ENCODE peak calls at places on chromosomes 7 and 10, in seven cellular contexts. X is cardiac muscle cell, Q is neural crest cell, K is AG04450, B is mesothelial cell of epicardium, C is hepatocyte, H is uterus. T is an unnamed sample.

GRCh38 chr7:3552499-3552898 is 251.4 kb downstream of the SDK1 start:
- DNase-seq in X (no peak), Q (no peak), K (no peak), B (no peak), C (no peak), H (no peak), T (no peak)

GRCh38 chr10:5840314-5841307 is 27.4 kb upstream of the GDI2 start:
- DNase-seq in X (peak; percentile 78), Q (peak; percentile 48), K (no peak), B (no peak), C (no peak), H (no peak), T (no peak)

GRCh38 chr10:119786117-119786769 is 60.4 kb downstream of the INPP5F start:
- DNase-seq in X (peak; percentile 85), Q (no peak), K (peak; percentile 30), B (no peak), C (peak; percentile 64), H (no peak), T (no peak)

GRCh38 chr7:157721468-157722136 is 384.8 kb downstream of the DNAJB6 start:
- DNase-seq in X (no peak), Q (no peak), K (no peak), B (no peak), C (no peak), H (no peak), T (no peak)

GRCh38 chr7:19128856-19129255 is 11.4 kb upstream of the TWIST1 start:
- DNase-seq in X (no peak), Q (no peak), K (no peak), B (no peak), C (no peak), H (no peak), T (no peak)

GRCh38 chr10:73340121-73340520 is 18.5 kb downstream of the CFAP70 start:
- DNase-seq in X (no peak), Q (no peak), K (no peak), B (no peak), C (no peak), H (no peak), T (no peak)

GRCh38 chr7:45178241-45179225 is 20.9 kb downstream of the RAMP3 start:
- DNase-seq in X (no peak), Q (no peak), K (no peak), B (no peak), C (no peak), H (peak; percentile 6), T (no peak)

GRCh38 chr7:126005064-126005463 is 1075.4 kb upstream of the POT1 start:
- DNase-seq in X (no peak), Q (no peak), K (no peak), B (no peak), C (no peak), H (no peak), T (no peak)

GRCh38 chr10:72260588-72261322 is 13.0 kb upstream of the DDIT4 start:
- DNase-seq in X (peak; percentile 96), Q (peak; percentile 92), K (no peak), B (peak; percentile 70), C (peak; percentile 96), H (peak; percentile 90), T (peak; percentile 88)

GRCh38 chr10:113947138-113948011 is 92.9 kb downstream of the NHLRC2 start:
- DNase-seq in X (no peak), Q (no peak), K (no peak), B (no peak), C (peak; percentile 54), H (no peak), T (no peak)

GRCh38 chr10:100976906-100977305 is 7.6 kb downstream of the SEMA4G start:
- DNase-seq in X (no peak), Q (no peak), K (no peak), B (no peak), C (no peak), H (no peak), T (no peak)

GRCh38 chr10:110494532-110494931 is 3.2 kb upstream of the DUSP5 start:
- DNase-seq in X (no peak), Q (no peak), K (no peak), B (no peak), C (no peak), H (no peak), T (no peak)

GRCh38 chr10:30188101-30188500 is 128.7 kb upstream of the JCAD start:
- DNase-seq in X (peak; percentile 27), Q (no peak), K (no peak), B (no peak), C (no peak), H (peak; percentile 23), T (no peak)

GRCh38 chr10:6092731-6093130 is 3.9 kb downstream of the RBM17 start:
- DNase-seq in X (no peak), Q (no peak), K (no peak), B (no peak), C (no peak), H (no peak), T (no peak)

GRCh38 chr10:132149261-132149660 is 37.5 kb upstream of the DPYSL4 start:
- DNase-seq in X (no peak), Q (no peak), K (no peak), B (no peak), C (no peak), H (no peak), T (no peak)

GRCh38 chr7:122199171-122199570 is 55.1 kb upstream of the AASS start:
- DNase-seq in X (peak; percentile 13), Q (no peak), K (no peak), B (no peak), C (no peak), H (no peak), T (no peak)

GRCh38 chr10:45557275-45557905 is 115.2 kb downstream of the ZFAND4 start:
- DNase-seq in X (peak; percentile 27), Q (no peak), K (no peak), B (no peak), C (no peak), H (no peak), T (no peak)

GRCh38 chr7:131226116-131226562 is 101.5 kb upstream of the MKLN1 start:
- DNase-seq in X (no peak), Q (no peak), K (no peak), B (no peak), C (peak; percentile 50), H (no peak), T (no peak)

GRCh38 chr10:88851706-88852105 is at the start of gene ANKRD22:
- DNase-seq in X (peak; percentile 89), Q (no peak), K (no peak), B (no peak), C (peak; percentile 84), H (no peak), T (no peak)

GRCh38 chr7:45236666-45237065 is 79.1 kb downstream of the RAMP3 start:
- DNase-seq in X (no peak), Q (no peak), K (no peak), B (no peak), C (no peak), H (no peak), T (no peak)

GRCh38 chr7:16295558-16295957 is 125.8 kb downstream of the CRPPA start:
- DNase-seq in X (no peak), Q (no peak), K (no peak), B (no peak), C (no peak), H (no peak), T (no peak)

GRCh38 chr7:116162992-116163391 is 47.3 kb upstream of the TES start:
- DNase-seq in X (no peak), Q (no peak), K (no peak), B (no peak), C (no peak), H (no peak), T (no peak)
- TF ChIP-seq CTCF in X (no peak), Q (no peak), K (peak; percentile 2), B (no peak), C (no peak), H (no peak), T (no peak)

DNA sequence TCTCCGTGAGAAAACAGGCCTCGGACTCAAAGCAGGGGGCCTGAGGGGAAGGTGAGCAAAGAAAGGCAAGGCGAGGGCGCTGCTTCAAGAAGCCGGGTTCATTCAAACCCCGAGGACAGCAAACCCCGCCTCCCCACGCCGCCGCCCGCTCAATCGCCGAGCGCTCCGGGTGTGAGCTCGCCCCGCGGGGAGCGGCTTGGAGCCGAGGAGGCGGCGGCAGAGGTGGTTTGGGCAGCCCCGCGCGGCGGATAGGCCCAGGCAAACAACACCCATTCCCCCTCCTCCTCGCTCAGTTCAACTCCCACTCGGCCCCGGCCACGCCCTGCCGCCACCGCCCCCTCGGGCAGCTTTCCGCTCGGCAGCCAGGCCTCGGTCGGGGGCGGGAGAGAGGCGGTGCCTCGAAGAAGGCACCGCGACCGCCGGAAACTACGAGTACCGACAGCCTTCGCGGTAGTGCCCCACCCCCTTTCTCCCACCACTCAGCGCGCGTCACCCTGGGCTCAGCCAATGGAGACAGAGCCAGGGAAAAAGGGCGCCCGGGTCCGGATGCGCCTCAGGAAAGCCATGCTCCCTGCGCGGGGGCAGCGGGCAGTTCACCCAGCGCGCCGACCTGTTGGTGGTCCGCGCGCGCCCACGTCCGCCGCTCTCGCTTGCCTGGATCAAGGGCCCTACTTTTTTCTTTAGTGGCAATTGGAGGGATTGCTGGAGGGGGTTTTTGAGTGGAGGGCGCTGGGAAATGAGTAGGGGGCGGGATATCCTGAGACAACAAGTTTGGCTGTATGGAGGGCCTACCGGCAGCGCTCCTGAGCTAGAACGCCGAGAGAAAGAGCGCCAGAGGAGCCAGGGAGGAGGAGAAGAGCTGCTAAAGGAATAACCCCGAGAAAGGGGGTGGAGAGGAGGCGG is 674 bp upstream of the SP4 start:
- DNase-seq in X (peak; percentile 99), Q (peak; percentile 97), K (peak; percentile 96), B (peak; percentile 98), C (peak; percentile 99), H (peak; percentile 98), T (peak; percentile 98)
- TF ChIP-seq CTCF in X (no peak), Q (peak; percentile 7), K (no peak), B (no peak), C (no peak), H (no peak), T (no peak)

GRCh38 chr7:85890244-85890811 is 703.5 kb upstream of the SEMA3D start:
- DNase-seq in X (peak; percentile 43), Q (no peak), K (no peak), B (no peak), C (peak; percentile 46), H (no peak), T (no peak)
- TF ChIP-seq CTCF in X (peak; percentile 57), Q (peak; percentile 85), K (peak; percentile 61), B (peak; percentile 77), C (peak; percentile 75), H (peak; percentile 10), T (peak; percentile 79)

GRCh38 chr7:11207565-11207964 is 233.9 kb downstream of the PHF14 start:
- DNase-seq in X (peak; percentile 23), Q (no peak), K (no peak), B (no peak), C (no peak), H (no peak), T (no peak)
- TF ChIP-seq CTCF in X (peak; percentile 26), Q (no peak), K (peak; percentile 20), B (no peak), C (peak; percentile 17), H (no peak), T (no peak)

DNA sequence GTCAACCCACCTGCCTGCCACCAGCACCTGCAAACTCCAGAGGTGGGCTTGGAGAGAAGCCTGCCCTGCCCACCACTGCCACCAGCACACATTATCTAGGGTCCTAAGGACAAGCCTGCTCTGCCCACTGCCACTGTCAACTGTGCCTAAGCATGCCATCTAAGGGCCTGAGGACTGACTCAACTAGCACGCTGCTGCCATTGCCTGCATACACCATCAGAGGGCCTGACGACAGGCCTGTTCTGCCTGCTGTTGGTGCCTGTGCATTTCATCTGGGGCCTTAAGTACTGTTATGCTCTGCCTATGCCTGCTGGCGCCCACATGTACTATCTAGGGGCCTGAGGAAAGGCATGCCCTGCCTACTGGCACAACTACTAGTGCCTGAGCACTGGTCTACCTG is 27.0 kb upstream of the LRRD1 start:
- DNase-seq in X (no peak), Q (no peak), K (no peak), B (no peak), C (no peak), H (no peak), T (no peak)
- TF ChIP-seq CTCF in X (no peak), Q (no peak), K (no peak), B (no peak), C (no peak), H (no peak), T (no peak)

GRCh38 chr7:46390042-46390441 is 469.0 kb upstream of the IGFBP3 start:
- DNase-seq in X (peak; percentile 8), Q (no peak), K (no peak), B (no peak), C (no peak), H (no peak), T (no peak)
- TF ChIP-seq CTCF in X (peak; percentile 7), Q (no peak), K (peak; percentile 3), B (no peak), C (peak; percentile 10), H (no peak), T (no peak)

T was measured in progenitor cell of endocrine pancreas.